ENCODE peak calls at places on chromosomes 6 and 20, in four cellular contexts. D is SK-N-SH, F is HCT116, V is HepG2. R is an unnamed sample.

GRCh38 chr6:164419099-164419498 is 890.3 kb downstream of the C6orf118 start:
- DNase-seq in D (no peak), F (no peak), V (no peak), R (no peak)

GRCh38 chr6:44869321-44869897 is 458.7 kb upstream of the RUNX2 start:
- DNase-seq in D (no peak), F (no peak), V (peak; percentile 5), R (no peak)

GRCh38 chr6:43228951-43229802 is at the start of gene DNPH1:
- DNase-seq in D (peak; percentile 95), F (peak; percentile 48), V (peak; percentile 59), R (peak; percentile 89)

GRCh38 chr6:26020983-26021349 is 58.4 kb downstream of the TRIM38 start:
- DNase-seq in D (no peak), F (peak; percentile 72), V (no peak), R (no peak)

GRCh38 chr6:121695346-121695745 is 259.9 kb downstream of the GJA1 start:
- DNase-seq in D (no peak), F (no peak), V (no peak), R (no peak)

GRCh38 chr6:27825025-27825823 is 87.0 kb downstream of the OR2B2 start:
- DNase-seq in D (no peak), F (no peak), V (no peak), R (no peak)

GRCh38 chr6:139153876-139154275 is 19.0 kb downstream of the HECA start:
- DNase-seq in D (no peak), F (no peak), V (no peak), R (no peak)

GRCh38 chr6:96899019-96899418 is 1.3 kb upstream of the NDUFAF4 start:
- DNase-seq in D (peak; percentile 19), F (peak; percentile 37), V (peak; percentile 19), R (no peak)

GRCh38 chr6:2450546-2450945 is 205.1 kb upstream of the GMDS start:
- DNase-seq in D (peak; percentile 68), F (no peak), V (no peak), R (no peak)

GRCh38 chr20:20391115-20391514 is 23.2 kb downstream of the INSM1 start:
- DNase-seq in D (no peak), F (no peak), V (no peak), R (no peak)

GRCh38 chr6:169162249-169162967 is 91.2 kb downstream of the THBS2 start:
- DNase-seq in D (peak; percentile 4), F (no peak), V (no peak), R (no peak)

GRCh38 chr6:139973602-139974373 is 599.3 kb upstream of the CITED2 start:
- DNase-seq in D (no peak), F (no peak), V (no peak), R (peak; percentile 40)

GRCh38 chr20:25692499-25692898 is 4.2 kb downstream of the ZNF337 start:
- DNase-seq in D (no peak), F (no peak), V (no peak), R (no peak)

GRCh38 chr20:41998539-41999341 is 380.6 kb upstream of the CHD6 start:
- DNase-seq in D (no peak), F (no peak), V (no peak), R (no peak)

GRCh38 chr6:28634758-28635546 is 109.3 kb downstream of the GPX5 start:
- DNase-seq in D (peak; percentile 80), F (no peak), V (peak; percentile 50), R (no peak)

GRCh38 chr20:41140226-41141133 is 3.1 kb downstream of the PLCG1 start:
- DNase-seq in D (no peak), F (no peak), V (peak; percentile 69), R (no peak)

GRCh38 chr6:6486595-6486994 is 101.9 kb upstream of the LY86 start:
- DNase-seq in D (no peak), F (no peak), V (no peak), R (no peak)
- TF ChIP-seq ELF1 in D (no peak), F (no peak), V (no peak), R (no peak)

DNA sequence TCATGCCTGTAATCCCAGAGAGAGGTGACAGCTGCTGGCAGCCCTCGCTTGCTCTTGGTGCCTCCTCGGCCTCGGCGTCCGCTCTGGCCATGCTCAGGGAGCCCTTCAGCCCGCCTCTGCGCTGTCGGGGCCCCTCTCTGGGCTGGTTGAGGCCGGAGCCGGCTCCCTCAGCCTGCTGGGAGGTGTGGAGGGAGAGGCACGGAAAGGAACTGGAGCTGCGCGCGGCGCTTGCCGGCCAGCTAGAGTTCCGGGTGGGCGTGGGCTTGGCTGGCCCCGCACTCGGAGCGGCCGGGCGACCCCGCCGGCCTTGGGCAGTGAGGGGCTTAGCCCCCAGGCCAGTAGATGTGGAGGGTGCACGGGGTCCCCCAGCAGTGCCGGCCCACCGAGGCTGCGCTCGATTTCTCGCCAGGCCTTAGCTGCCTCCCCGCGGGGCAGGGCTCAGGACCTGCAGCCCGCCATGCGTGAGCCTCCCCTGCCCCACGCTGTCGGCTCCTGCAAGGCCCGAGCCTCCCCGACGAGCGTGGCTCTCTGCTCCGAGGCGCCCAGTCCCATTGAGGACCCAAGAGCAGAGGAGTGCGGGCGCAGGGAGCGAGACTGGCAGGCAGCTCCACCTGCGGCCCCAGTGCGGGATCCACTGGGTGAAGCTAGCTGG is 34.6 kb downstream of the C6orf52 start:
- DNase-seq in D (peak; percentile 46), F (no peak), V (no peak), R (peak; percentile 40)
- TF ChIP-seq ELF1 in D (peak; percentile 25), F (no peak), V (no peak), R (no peak)

GRCh38 chr20:57952136-57952535 is 242.3 kb upstream of the PMEPA1 start:
- DNase-seq in D (no peak), F (no peak), V (no peak), R (no peak)

GRCh38 chr20:57950764-57951163 is 240.9 kb upstream of the PMEPA1 start:
- DNase-seq in D (no peak), F (no peak), V (no peak), R (no peak)

GRCh38 chr20:57957397-57958049 is 247.7 kb upstream of the PMEPA1 start:
- DNase-seq in D (no peak), F (no peak), V (no peak), R (no peak)

GRCh38 chr20:57951549-57951948 is 241.7 kb upstream of the PMEPA1 start:
- DNase-seq in D (no peak), F (no peak), V (no peak), R (no peak)

GRCh38 chr20:57953638-57954037 is 243.8 kb upstream of the PMEPA1 start:
- DNase-seq in D (no peak), F (no peak), V (no peak), R (no peak)
- TF ChIP-seq ELF1 in D (no peak), F (no peak), V (no peak), R (no peak)

GRCh38 chr6:11307226-11307625 is 74.8 kb upstream of the NEDD9 start:
- DNase-seq in D (no peak), F (no peak), V (no peak), R (no peak)
- TF ChIP-seq ELF1 in D (no peak), F (no peak), V (no peak), R (no peak)

GRCh38 chr6:166032366-166033171 is 135.1 kb downstream of the TBXT start:
- DNase-seq in D (peak; percentile 30), F (peak; percentile 47), V (no peak), R (no peak)
- TF ChIP-seq ELF1 in D (no peak), F (no peak), V (no peak), R (no peak)

R was measured in K562.